ENCODE peak calls at places on chromosomes 2 and 18, in five cellular contexts. B is SK-N-SH, Q is right atrium auricular region, X is fibroblast of lung, P is astrocyte. O is an unnamed sample.

GRCh38 chr18:46700026-46700425 is 43.0 kb upstream of the LOXHD1 start:
- DNase-seq in B (no peak), P (no peak), X (no peak), Q (no peak), O (no peak)

GRCh38 chr2:214376631-214377624 is 33.9 kb upstream of the VWC2L start:
- DNase-seq in X (no peak), B (no peak), P (peak; percentile 50), Q (no peak), O (no peak)

GRCh38 chr2:68388772-68389171 is 23.7 kb downstream of the PLEK start:
- DNase-seq in B (no peak), X (no peak), P (no peak), Q (no peak), O (no peak)

GRCh38 chr18:50193796-50194622 is 938 bp downstream of the MYO5B start:
- DNase-seq in B (no peak), P (no peak), X (no peak), Q (no peak), O (no peak)

GRCh38 chr2:240962371-240963064 is 35.9 kb upstream of the SNED1 start:
- DNase-seq in X (peak; percentile 95), B (peak; percentile 58), P (no peak), Q (peak; percentile 68), O (peak; percentile 35)

GRCh38 chr18:62914868-62915267 is 199.5 kb downstream of the PHLPP1 start:
- DNase-seq in Q (no peak), P (no peak), B (no peak), X (no peak), O (no peak)

GRCh38 chr2:1681323-1682310 is 62.7 kb downstream of the PXDN start:
- DNase-seq in P (no peak), X (peak; percentile 63), B (no peak), Q (peak; percentile 53), O (no peak)

GRCh38 chr2:142716463-142717242 is 160.8 kb upstream of the KYNU start:
- DNase-seq in X (peak; percentile 12), P (peak; percentile 78), Q (no peak), B (no peak), O (no peak)

GRCh38 chr18:39966275-39966674 is 1988.8 kb upstream of the PIK3C3 start:
- DNase-seq in Q (no peak), P (no peak), B (no peak), X (no peak), O (no peak)

GRCh38 chr2:16218651-16219050 is 278.3 kb downstream of the MYCN start:
- DNase-seq in B (peak; percentile 72), P (no peak), Q (no peak), X (no peak), O (peak; percentile 100)

GRCh38 chr2:205698556-205699282 is 16.4 kb downstream of the NRP2 start:
- DNase-seq in X (no peak), B (no peak), P (peak; percentile 65), Q (no peak), O (no peak)

GRCh38 chr18:21300616-21301200 is 58.7 kb downstream of the GREB1L start:
- DNase-seq in P (no peak), B (no peak), X (no peak), Q (no peak), O (no peak)

GRCh38 chr2:237566401-237567235 is at the start of gene PRLH:
- DNase-seq in P (no peak), Q (no peak), B (no peak), X (no peak), O (no peak)

GRCh38 chr2:205902899-205903236 is 183.1 kb downstream of the INO80D start:
- DNase-seq in Q (no peak), B (no peak), X (no peak), P (no peak), O (no peak)

GRCh38 chr2:190407246-190407661 is 901 bp upstream of the MFSD6 start:
- DNase-seq in P (no peak), Q (no peak), X (no peak), B (no peak), O (no peak)

GRCh38 chr18:383135-383534 is 115.3 kb upstream of the THOC1 start:
- DNase-seq in X (no peak), P (no peak), B (no peak), Q (no peak), O (no peak)

DNA sequence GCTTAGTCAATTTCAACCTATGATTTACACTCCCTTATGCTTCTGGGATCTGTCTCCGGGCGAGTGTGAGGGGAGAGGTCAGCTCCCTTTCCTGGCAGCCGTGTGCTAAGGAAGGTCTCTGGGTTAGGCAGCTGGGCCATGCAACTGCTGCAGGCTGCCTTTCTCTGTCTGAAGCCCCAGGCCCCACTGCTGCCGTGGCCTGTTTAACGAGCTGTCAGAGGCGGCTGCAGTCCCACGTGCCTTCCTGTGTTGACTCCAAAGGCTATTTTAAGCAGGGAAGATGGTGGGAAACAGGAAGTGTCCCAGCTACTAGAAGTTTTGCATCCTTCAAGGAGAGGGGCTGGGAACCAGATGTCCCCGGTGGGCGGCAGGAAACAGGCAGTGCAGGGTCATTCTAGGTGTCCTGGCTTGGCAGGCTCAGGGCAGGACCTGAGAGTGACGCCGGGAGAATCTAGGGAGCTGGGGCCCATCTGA is 186.4 kb downstream of the TNS1 start:
- DNase-seq in Q (no peak), B (peak; percentile 47), P (no peak), X (peak; percentile 42), O (no peak)
- H3K36me3 ChIP-seq in Q (peaks cover 100% of the 10 kb centered on the region), B (peaks cover 64% of the 10 kb centered on the region), P (peaks cover 67% of the 10 kb centered on the region), X (peaks cover 35% of the 10 kb centered on the region), O (peaks cover 74% of the 10 kb centered on the region)

GRCh38 chr2:74006424-74006823 is 21.7 kb downstream of the TET3 start:
- DNase-seq in X (peak; percentile 74), P (no peak), B (no peak), Q (no peak), O (peak; percentile 61)
- H3K4me3 ChIP-seq in X (no peak overlapping the region), P (no peak overlapping the region), B (no peak overlapping the region), Q (no peak overlapping the region), O (no peak overlapping the region)

DNA sequence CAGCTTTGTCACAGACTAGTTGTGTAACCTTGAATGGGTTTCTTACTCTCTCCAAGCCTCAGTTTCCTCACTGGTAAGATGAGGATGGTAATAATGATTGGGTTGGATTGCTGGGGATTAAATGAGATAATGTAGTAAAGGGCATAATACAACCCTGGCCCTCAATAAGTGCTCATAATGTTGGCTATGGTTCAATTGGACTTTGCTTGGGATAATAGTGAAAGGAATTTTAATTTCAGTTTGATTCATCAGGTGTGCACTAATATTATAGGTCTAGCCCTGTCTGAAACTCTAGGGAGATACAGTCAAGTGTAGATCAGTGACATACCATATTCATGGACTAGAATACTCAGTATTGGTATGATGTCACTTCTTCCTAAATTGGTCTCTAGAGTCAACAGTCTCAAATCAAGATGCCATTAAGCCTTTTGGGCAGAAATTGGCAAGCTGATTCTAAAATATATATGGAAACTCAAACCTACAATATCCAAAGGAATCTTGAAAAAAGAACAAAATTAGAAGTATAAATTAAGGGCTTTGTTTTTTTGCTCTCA is 161.4 kb downstream of the SMAD7 start:
- DNase-seq in B (no peak), X (no peak), Q (no peak), P (no peak), O (no peak)
- H3K36me3 ChIP-seq in B (peaks cover 16% of the 10 kb centered on the region), X (peaks cover 11% of the 10 kb centered on the region), Q (no peaks in the 10 kb centered on the region), P (no peaks in the 10 kb centered on the region), O (no peaks in the 10 kb centered on the region)

DNA sequence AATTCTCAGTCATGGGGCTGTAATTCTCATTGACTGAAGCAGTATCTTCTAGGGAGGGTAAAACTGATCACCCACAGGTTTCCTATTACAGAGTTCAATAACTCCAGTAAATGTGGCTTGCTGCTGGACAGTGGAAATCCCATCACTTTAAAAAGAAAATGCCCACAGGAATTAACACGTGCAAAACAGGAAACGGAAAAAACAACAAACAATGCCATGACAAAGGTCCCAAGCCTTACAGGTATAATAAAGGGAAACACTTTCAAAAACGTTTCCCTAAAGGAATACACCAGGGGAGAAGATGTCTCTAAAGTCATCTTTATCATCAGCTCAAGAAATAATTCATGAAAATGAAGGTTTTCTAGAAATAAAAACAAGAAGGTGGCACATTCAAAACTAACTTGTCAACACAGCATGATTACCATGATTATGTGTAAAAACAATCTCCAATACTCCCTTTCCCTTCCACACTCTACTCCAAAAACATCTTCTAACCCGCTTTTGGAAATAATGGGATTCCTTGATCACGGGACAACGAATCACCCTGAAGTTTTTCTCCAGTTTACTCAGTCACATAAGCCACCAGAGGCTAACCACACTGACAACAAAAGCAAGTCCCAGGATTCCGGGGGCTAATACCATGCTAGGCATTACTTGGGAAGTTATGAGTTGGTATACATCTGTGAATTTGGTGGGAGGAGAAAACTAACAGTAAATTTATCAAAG is 167.9 kb downstream of the TCF4 start:
- DNase-seq in X (peak; percentile 53), Q (no peak), P (peak; percentile 52), B (no peak), O (no peak)
- H3K4me3 ChIP-seq in X (peak overlapping the region; percentile 25), Q (peak overlapping the region; percentile 18), P (peak overlapping the region; percentile 17), B (no peak overlapping the region), O (peak overlapping the region; percentile 52)

GRCh38 chr2:47007826-47008225 is 92.2 kb upstream of the MCFD2 start:
- DNase-seq in P (no peak), B (no peak), Q (no peak), X (no peak), O (no peak)
- H3K36me3 ChIP-seq in P (peaks cover 10% of the 10 kb centered on the region), B (no peaks in the 10 kb centered on the region), Q (peaks cover 23% of the 10 kb centered on the region), X (peaks cover 25% of the 10 kb centered on the region), O (no peaks in the 10 kb centered on the region)

GRCh38 chr2:64668542-64668941 is 14.8 kb upstream of the SERTAD2 start:
- DNase-seq in Q (no peak), B (no peak), X (no peak), P (no peak), O (no peak)
- H3K4me3 ChIP-seq in Q (no peak overlapping the region), B (no peak overlapping the region), X (no peak overlapping the region), P (no peak overlapping the region), O (no peak overlapping the region)

O was measured in BE2C.